ENCODE peak calls at places on chromosomes 7 and 10, in nine cellular contexts. B, I, X, U, W, J, M, A and C are unnamed samples.

GRCh38 chr7:98836811-98837631 is 32.8 kb downstream of the TMEM130 start:
- DNase-seq in I (peak), U (peak), J (no peak), A (peak), M (peak), W (peak), X (no peak), B (no peak), C (no peak)

GRCh38 chr7:132465516-132465915 is 110.8 kb downstream of the PLXNA4 start:
- DNase-seq in B (no peak), U (no peak), W (no peak), M (no peak), A (no peak), I (no peak), X (no peak), J (no peak), C (no peak)

GRCh38 chr7:73427902-73428696 is 5.5 kb upstream of the FZD9 start:
- DNase-seq in M (no peak), X (no peak), I (no peak), U (no peak), A (no peak), W (no peak), B (no peak), J (no peak), C (no peak)

GRCh38 chr7:113087278-113087998 is 811 bp upstream of the GPR85 start:
- DNase-seq in U (no peak), I (no peak), B (no peak), A (no peak), M (peak), W (peak), X (no peak), J (no peak), C (peak)

GRCh38 chr10:129725011-129725410 is 239.1 kb downstream of the EBF3 start:
- DNase-seq in B (no peak), M (no peak), U (no peak), W (no peak), A (no peak), I (no peak), J (no peak), X (no peak), C (no peak)

GRCh38 chr10:108319434-108320222 is 1155.1 kb upstream of the SORCS1 start:
- DNase-seq in J (no peak), W (no peak), I (no peak), B (no peak), U (no peak), X (no peak), A (no peak), M (no peak), C (no peak)

GRCh38 chr7:102208826-102209225 is 77.8 kb upstream of the SH2B2 start:
- DNase-seq in J (no peak), A (no peak), U (peak), B (no peak), M (no peak), W (no peak), I (no peak), X (no peak), C (no peak)

GRCh38 chr10:102963237-102963886 is 45.3 kb downstream of the CNNM2 start:
- DNase-seq in B (no peak), J (no peak), I (no peak), X (no peak), U (no peak), M (no peak), A (no peak), W (no peak), C (no peak)

GRCh38 chr7:99104631-99105030 is 39.3 kb downstream of the SMURF1 start:
- DNase-seq in B (no peak), W (no peak), J (no peak), X (no peak), A (no peak), U (no peak), I (no peak), M (no peak), C (no peak)

GRCh38 chr10:112201334-112201733 is 17.8 kb upstream of the GPAM start:
- DNase-seq in U (no peak), J (no peak), X (no peak), M (no peak), W (no peak), A (no peak), I (no peak), B (no peak), C (no peak)

GRCh38 chr10:52284416-52285013 is 29.6 kb upstream of the DKK1 start:
- DNase-seq in A (no peak), W (no peak), J (no peak), I (no peak), X (no peak), B (no peak), U (no peak), M (no peak), C (no peak)

GRCh38 chr10:115402690-115403089 is 309.5 kb downstream of the ATRNL1 start:
- DNase-seq in M (no peak), X (no peak), I (no peak), A (no peak), J (no peak), W (peak), U (no peak), B (no peak), C (peak)

GRCh38 chr10:8444630-8445029 is 390.1 kb downstream of the GATA3 start:
- DNase-seq in J (no peak), X (peak), W (no peak), U (peak), B (peak), A (peak), M (no peak), I (no peak), C (peak)

GRCh38 chr7:107563761-107564552 is at the start of the genes COG5 and DUS4L:
- DNase-seq in I (peak), J (peak), X (peak), A (peak), B (peak), M (peak), W (peak), U (peak), C (peak)

GRCh38 chr10:133186416-133187090 is 26.5 kb downstream of the KNDC1 start:
- DNase-seq in I (no peak), B (no peak), X (no peak), W (no peak), U (peak), J (no peak), M (no peak), A (no peak), C (no peak)

GRCh38 chr10:4725917-4726606 is 99.9 kb upstream of the AKR1E2 start:
- DNase-seq in U (no peak), A (no peak), X (no peak), I (no peak), J (no peak), W (peak), B (no peak), M (no peak), C (peak)

GRCh38 chr7:126398285-126398684 is 854.5 kb downstream of the GRM8 start:
- DNase-seq in X (no peak), U (no peak), I (no peak), B (no peak), J (no peak), A (no peak), M (no peak), W (peak), C (no peak)

GRCh38 chr10:116752563-116752962 is 10.2 kb upstream of the HSPA12A start:
- DNase-seq in W (peak), A (no peak), X (no peak), B (no peak), M (no peak), U (no peak), I (no peak), J (no peak), C (no peak)

GRCh38 chr10:113034008-113034407 is 84.0 kb downstream of the TCF7L2 start:
- DNase-seq in A (no peak), W (no peak), X (no peak), J (no peak), M (no peak), I (no peak), B (no peak), U (no peak), C (no peak)

GRCh38 chr10:69506834-69507643 is 55.8 kb downstream of the TSPAN15 start:
- DNase-seq in I (no peak), B (no peak), A (no peak), J (no peak), U (no peak), M (no peak), X (no peak), W (no peak), C (no peak)

GRCh38 chr10:50544857-50545429 is 78.8 kb downstream of the SGMS1 start:
- DNase-seq in B (no peak), X (no peak), I (no peak), A (no peak), U (no peak), M (no peak), W (no peak), J (no peak), C (no peak)

GRCh38 chr10:117140525-117140902 is 2.4 kb upstream of the VAX1 start:
- DNase-seq in X (no peak), B (no peak), M (no peak), U (no peak), A (no peak), W (no peak), I (no peak), J (no peak), C (no peak)

GRCh38 chr10:110305767-110306451 is 1.2 kb upstream of the SMNDC1 start:
- DNase-seq in M (peak), X (peak), B (peak), A (peak), U (peak), W (peak), J (no peak), I (no peak), C (peak)

GRCh38 chr10:47277352-47278151 is 22.4 kb upstream of the GDF10 start:
- DNase-seq in M (no peak), I (peak), J (no peak), U (no peak), A (peak), W (no peak), B (peak), X (peak), C (no peak)

GRCh38 chr7:133303931-133304330 is 51.1 kb downstream of the EXOC4 start:
- DNase-seq in M (no peak), W (no peak), I (no peak), A (no peak), U (no peak), X (no peak), J (no peak), B (no peak), C (no peak)

GRCh38 chr7:101959829-101960228 is 142.4 kb downstream of the CUX1 start:
- DNase-seq in A (no peak), U (no peak), J (no peak), X (no peak), M (no peak), B (no peak), W (no peak), I (no peak), C (no peak)

GRCh38 chr7:17716816-17717215 is 223.5 kb downstream of the SNX13 start:
- DNase-seq in B (no peak), W (no peak), I (no peak), X (no peak), U (no peak), J (no peak), M (no peak), A (no peak), C (no peak)

GRCh38 chr10:17910144-17910789 is 41.5 kb upstream of the SLC39A12 start:
- DNase-seq in I (peak), W (peak), M (no peak), X (no peak), J (no peak), A (peak), U (peak), B (no peak), C (peak)

GRCh38 chr10:45416603-45417002 is 42.6 kb downstream of the ALOX5 start:
- DNase-seq in A (no peak), J (no peak), U (no peak), I (no peak), M (no peak), W (no peak), B (no peak), X (no peak), C (no peak)

GRCh38 chr7:116222501-116222900 is 12.2 kb downstream of the TES start:
- DNase-seq in U (no peak), A (no peak), W (no peak), I (no peak), B (no peak), M (no peak), X (no peak), J (no peak), C (no peak)